ENCODE peak calls at places on chromosomes 4 and X, in six cellular contexts. One of them, this sample, is unnamed.

GRCh38 chr4:158020734-158021346 is 152.0 kb downstream of the GASK1B start:
- DNase-seq in activated CD4-positive, alpha-beta T cell treated with anti-CD3 and anti-CD28 coated beads, Interleukin-2, amount 10 ng/mL, durations not matched to agents 7 days and 5 days: no peak
- DNase-seq in mesenchymal stem cell: peak; percentile 88
- DNase-seq in activated CD8-positive, alpha-beta memory T cell treated with anti-CD3 and anti-CD28 coated beads for 48 hours: no peak
- DNase-seq in B cell: no peak
- DNase-seq in HL-60: no peak
- DNase-seq in this sample: no peak

GRCh38 chr4:179145746-179146530 is 1703.7 kb upstream of the AGA start:
- DNase-seq in mesenchymal stem cell: peak; percentile 7
- DNase-seq in B cell: no peak
- DNase-seq in HL-60: no peak
- DNase-seq in activated CD8-positive, alpha-beta memory T cell treated with anti-CD3 and anti-CD28 coated beads for 48 hours: no peak
- DNase-seq in activated CD4-positive, alpha-beta T cell treated with anti-CD3 and anti-CD28 coated beads, Interleukin-2, amount 10 ng/mL, durations not matched to agents 7 days and 5 days: no peak
- DNase-seq in this sample: no peak

GRCh38 chr4:7295917-7296660 is 103.8 kb downstream of the SORCS2 start:
- DNase-seq in B cell: no peak
- DNase-seq in mesenchymal stem cell: peak; percentile 4
- DNase-seq in HL-60: no peak
- DNase-seq in activated CD4-positive, alpha-beta T cell treated with anti-CD3 and anti-CD28 coated beads, Interleukin-2, amount 10 ng/mL, durations not matched to agents 7 days and 5 days: no peak
- DNase-seq in activated CD8-positive, alpha-beta memory T cell treated with anti-CD3 and anti-CD28 coated beads for 48 hours: no peak
- DNase-seq in this sample: no peak

GRCh38 chrX:25599061-25599460 is 539.1 kb upstream of the MAGEB18 start:
- DNase-seq in activated CD8-positive, alpha-beta memory T cell treated with anti-CD3 and anti-CD28 coated beads for 48 hours: no peak
- DNase-seq in activated CD4-positive, alpha-beta T cell treated with anti-CD3 and anti-CD28 coated beads, Interleukin-2, amount 10 ng/mL, durations not matched to agents 7 days and 5 days: no peak
- DNase-seq in mesenchymal stem cell: no peak
- DNase-seq in B cell: no peak
- DNase-seq in HL-60: no peak
- DNase-seq in this sample: no peak

GRCh38 chrX:55908685-55909212 is 191.2 kb downstream of the RRAGB start:
- DNase-seq in B cell: no peak
- DNase-seq in activated CD4-positive, alpha-beta T cell treated with anti-CD3 and anti-CD28 coated beads, Interleukin-2, amount 10 ng/mL, durations not matched to agents 7 days and 5 days: peak; percentile 19
- DNase-seq in mesenchymal stem cell: peak; percentile 4
- DNase-seq in HL-60: no peak
- DNase-seq in activated CD8-positive, alpha-beta memory T cell treated with anti-CD3 and anti-CD28 coated beads for 48 hours: no peak
- DNase-seq in this sample: no peak

GRCh38 chr4:169723207-169723606 is 34.5 kb downstream of the HPF1 start:
- DNase-seq in activated CD8-positive, alpha-beta memory T cell treated with anti-CD3 and anti-CD28 coated beads for 48 hours: no peak
- DNase-seq in activated CD4-positive, alpha-beta T cell treated with anti-CD3 and anti-CD28 coated beads, Interleukin-2, amount 10 ng/mL, durations not matched to agents 7 days and 5 days: no peak
- DNase-seq in HL-60: no peak
- DNase-seq in B cell: no peak
- DNase-seq in mesenchymal stem cell: peak; percentile 4
- DNase-seq in this sample: no peak

GRCh38 chr4:154329268-154329858 is 162.2 kb downstream of the DCHS2 start:
- DNase-seq in mesenchymal stem cell: peak; percentile 29
- DNase-seq in activated CD4-positive, alpha-beta T cell treated with anti-CD3 and anti-CD28 coated beads, Interleukin-2, amount 10 ng/mL, durations not matched to agents 7 days and 5 days: no peak
- DNase-seq in HL-60: peak; percentile 3
- DNase-seq in activated CD8-positive, alpha-beta memory T cell treated with anti-CD3 and anti-CD28 coated beads for 48 hours: no peak
- DNase-seq in B cell: no peak
- DNase-seq in this sample: no peak

GRCh38 chrX:73131877-73132276 is 52.6 kb upstream of the PABPC1L2A start:
- DNase-seq in activated CD8-positive, alpha-beta memory T cell treated with anti-CD3 and anti-CD28 coated beads for 48 hours: no peak
- DNase-seq in HL-60: no peak
- DNase-seq in activated CD4-positive, alpha-beta T cell treated with anti-CD3 and anti-CD28 coated beads, Interleukin-2, amount 10 ng/mL, durations not matched to agents 7 days and 5 days: no peak
- DNase-seq in mesenchymal stem cell: no peak
- DNase-seq in B cell: no peak
- DNase-seq in this sample: no peak

GRCh38 chrX:49308604-49309269 is 5.3 kb downstream of the GAGE10 start:
- DNase-seq in activated CD8-positive, alpha-beta memory T cell treated with anti-CD3 and anti-CD28 coated beads for 48 hours: no peak
- DNase-seq in mesenchymal stem cell: peak; percentile 14
- DNase-seq in activated CD4-positive, alpha-beta T cell treated with anti-CD3 and anti-CD28 coated beads, Interleukin-2, amount 10 ng/mL, durations not matched to agents 7 days and 5 days: peak; percentile 50
- DNase-seq in B cell: no peak
- DNase-seq in HL-60: no peak
- DNase-seq in this sample: no peak

GRCh38 chr4:169986369-169986768 is 39.8 kb downstream of the MFAP3L start:
- DNase-seq in mesenchymal stem cell: no peak
- DNase-seq in B cell: no peak
- DNase-seq in activated CD4-positive, alpha-beta T cell treated with anti-CD3 and anti-CD28 coated beads, Interleukin-2, amount 10 ng/mL, durations not matched to agents 7 days and 5 days: no peak
- DNase-seq in activated CD8-positive, alpha-beta memory T cell treated with anti-CD3 and anti-CD28 coated beads for 48 hours: no peak
- DNase-seq in HL-60: no peak
- DNase-seq in this sample: no peak

GRCh38 chrX:2351999-2352995 is 148.5 kb downstream of the DHRSX start:
- DNase-seq in activated CD8-positive, alpha-beta memory T cell treated with anti-CD3 and anti-CD28 coated beads for 48 hours: no peak
- DNase-seq in HL-60: no peak
- DNase-seq in B cell: no peak
- DNase-seq in activated CD4-positive, alpha-beta T cell treated with anti-CD3 and anti-CD28 coated beads, Interleukin-2, amount 10 ng/mL, durations not matched to agents 7 days and 5 days: no peak
- DNase-seq in mesenchymal stem cell: peak; percentile 96
- DNase-seq in this sample: no peak

GRCh38 chr4:80007745-80008149 is 65.3 kb downstream of the ANTXR2 start:
- DNase-seq in B cell: no peak
- DNase-seq in mesenchymal stem cell: peak; percentile 47
- DNase-seq in activated CD4-positive, alpha-beta T cell treated with anti-CD3 and anti-CD28 coated beads, Interleukin-2, amount 10 ng/mL, durations not matched to agents 7 days and 5 days: no peak
- DNase-seq in activated CD8-positive, alpha-beta memory T cell treated with anti-CD3 and anti-CD28 coated beads for 48 hours: no peak
- DNase-seq in HL-60: no peak
- DNase-seq in this sample: no peak

GRCh38 chr4:71126719-71127118 is 133.3 kb downstream of the DCK start:
- DNase-seq in activated CD4-positive, alpha-beta T cell treated with anti-CD3 and anti-CD28 coated beads, Interleukin-2, amount 10 ng/mL, durations not matched to agents 7 days and 5 days: no peak
- DNase-seq in HL-60: no peak
- DNase-seq in mesenchymal stem cell: peak; percentile 73
- DNase-seq in B cell: no peak
- DNase-seq in activated CD8-positive, alpha-beta memory T cell treated with anti-CD3 and anti-CD28 coated beads for 48 hours: no peak
- DNase-seq in this sample: no peak

GRCh38 chr4:28555851-28556250 is 1695.2 kb downstream of the STIM2 start:
- DNase-seq in B cell: no peak
- DNase-seq in mesenchymal stem cell: peak; percentile 1
- DNase-seq in activated CD4-positive, alpha-beta T cell treated with anti-CD3 and anti-CD28 coated beads, Interleukin-2, amount 10 ng/mL, durations not matched to agents 7 days and 5 days: no peak
- DNase-seq in HL-60: no peak
- DNase-seq in activated CD8-positive, alpha-beta memory T cell treated with anti-CD3 and anti-CD28 coated beads for 48 hours: no peak
- DNase-seq in this sample: no peak

GRCh38 chr4:76563804-76564468 is 128.9 kb downstream of the SHROOM3 start:
- DNase-seq in B cell: no peak
- DNase-seq in activated CD8-positive, alpha-beta memory T cell treated with anti-CD3 and anti-CD28 coated beads for 48 hours: no peak
- DNase-seq in mesenchymal stem cell: peak; percentile 70
- DNase-seq in HL-60: no peak
- DNase-seq in activated CD4-positive, alpha-beta T cell treated with anti-CD3 and anti-CD28 coated beads, Interleukin-2, amount 10 ng/mL, durations not matched to agents 7 days and 5 days: no peak
- DNase-seq in this sample: no peak

GRCh38 chr4:137076908-137077307 is 455.4 kb downstream of the PCDH18 start:
- DNase-seq in activated CD4-positive, alpha-beta T cell treated with anti-CD3 and anti-CD28 coated beads, Interleukin-2, amount 10 ng/mL, durations not matched to agents 7 days and 5 days: no peak
- DNase-seq in HL-60: no peak
- DNase-seq in B cell: no peak
- DNase-seq in mesenchymal stem cell: no peak
- DNase-seq in activated CD8-positive, alpha-beta memory T cell treated with anti-CD3 and anti-CD28 coated beads for 48 hours: no peak
- DNase-seq in this sample: no peak

GRCh38 chr4:122632396-122633143 is 11.7 kb upstream of the IL21 start:
- DNase-seq in HL-60: no peak
- DNase-seq in B cell: no peak
- DNase-seq in activated CD8-positive, alpha-beta memory T cell treated with anti-CD3 and anti-CD28 coated beads for 48 hours: no peak
- DNase-seq in activated CD4-positive, alpha-beta T cell treated with anti-CD3 and anti-CD28 coated beads, Interleukin-2, amount 10 ng/mL, durations not matched to agents 7 days and 5 days: no peak
- DNase-seq in mesenchymal stem cell: no peak
- DNase-seq in this sample: no peak

This sample was measured in GF-D8.